ENCODE peak calls at places on chromosomes 13 and 19, in five cellular contexts. V, P, M, T and B are unnamed samples.

GRCh38 chr19:8253678-8254077 is 44.5 kb downstream of the CERS4 start:
- DNase-seq in V (no peak), P (no peak), M (no peak), T (no peak), B (no peak)

GRCh38 chr19:47226426-47227346 is 4.3 kb downstream of the BBC3 start:
- DNase-seq in V (no peak), P (peak; percentile 61), M (peak; percentile 79), T (peak; percentile 28), B (peak; percentile 88)

GRCh38 chr13:54018485-54018884 is 989.9 kb downstream of the OLFM4 start:
- DNase-seq in V (no peak), P (no peak), M (no peak), T (no peak), B (no peak)

GRCh38 chr13:84439108-84439507 is 556.8 kb upstream of the SLITRK1 start:
- DNase-seq in V (no peak), P (no peak), M (no peak), T (no peak), B (peak; percentile 73)

GRCh38 chr13:90868321-90868920 is 479.1 kb upstream of the MIR17HG start:
- DNase-seq in V (no peak), P (peak; percentile 48), M (peak; percentile 18), T (peak; percentile 49), B (peak; percentile 18)

GRCh38 chr13:113058988-113059850 is 46.4 kb upstream of the F7 start:
- DNase-seq in V (no peak), P (no peak), M (no peak), T (no peak), B (no peak)

GRCh38 chr13:24085662-24086061 is 74.9 kb upstream of the SPATA13 start:
- DNase-seq in V (no peak), P (no peak), M (no peak), T (peak; percentile 60), B (no peak)

GRCh38 chr13:113187263-113187669 is 21.2 kb downstream of the PCID2 start:
- DNase-seq in V (peak; percentile 96), P (no peak), M (peak; percentile 81), T (peak; percentile 98), B (peak; percentile 100)

GRCh38 chr19:41870401-41870873 is 6.6 kb upstream of the CD79A start:
- DNase-seq in V (no peak), P (no peak), M (no peak), T (peak; percentile 40), B (peak; percentile 47)

GRCh38 chr19:1131718-1132552 is 28.1 kb downstream of the GPX4 start:
- DNase-seq in V (peak; percentile 43), P (peak; percentile 89), M (peak; percentile 37), T (no peak), B (peak; percentile 89)

GRCh38 chr19:6476155-6476895 is 5.3 kb downstream of the DENND1C start:
- DNase-seq in V (no peak), P (peak; percentile 100), M (peak; percentile 74), T (peak; percentile 68), B (peak; percentile 60)

GRCh38 chr19:48619692-48620565 is 623 bp downstream of the SPHK2 start:
- DNase-seq in V (no peak), P (no peak), M (peak; percentile 11), T (no peak), B (no peak)

GRCh38 chr13:53250272-53250875 is 221.8 kb downstream of the OLFM4 start:
- DNase-seq in V (peak; percentile 32), P (peak; percentile 92), M (peak; percentile 91), T (peak; percentile 79), B (peak; percentile 62)

GRCh38 chr13:75421133-75421532 is 60.8 kb downstream of the TBC1D4 start:
- DNase-seq in V (no peak), P (no peak), M (no peak), T (no peak), B (no peak)

GRCh38 chr19:40614595-40615411 is 13.6 kb downstream of the LTBP4 start:
- DNase-seq in V (peak; percentile 96), P (peak; percentile 96), M (no peak), T (peak; percentile 79), B (peak; percentile 97)

GRCh38 chr13:42815686-42816085 is 34.3 kb downstream of the FAM216B start:
- DNase-seq in V (no peak), P (no peak), M (no peak), T (no peak), B (no peak)

GRCh38 chr13:93522486-93522885 is 295.9 kb downstream of the GPC6 start:
- DNase-seq in V (no peak), P (peak; percentile 22), M (no peak), T (no peak), B (no peak)

GRCh38 chr19:39590265-39590664 is 12.1 kb upstream of the LGALS13 start:
- DNase-seq in V (no peak), P (peak; percentile 61), M (no peak), T (no peak), B (no peak)

GRCh38 chr19:2049741-2050348 is 1.2 kb downstream of the MKNK2 start:
- DNase-seq in V (no peak), P (peak; percentile 69), M (peak; percentile 83), T (peak; percentile 67), B (peak; percentile 75)

GRCh38 chr13:28611654-28612131 is 47.2 kb upstream of the POMP start:
- DNase-seq in V (no peak), P (no peak), M (peak; percentile 73), T (no peak), B (peak; percentile 60)

GRCh38 chr13:28497143-28497876 is 2.4 kb upstream of the FLT1 start:
- DNase-seq in V (no peak), P (no peak), M (no peak), T (no peak), B (no peak)

GRCh38 chr19:17424743-17425365 is 5.0 kb downstream of the MVB12A start:
- DNase-seq in V (no peak), P (peak; percentile 94), M (no peak), T (peak; percentile 25), B (peak; percentile 27)

GRCh38 chr19:47564081-47564480 is 8.9 kb downstream of the ZNF541 start:
- DNase-seq in V (no peak), P (no peak), M (no peak), T (no peak), B (no peak)

GRCh38 chr19:51824603-51825002 is 29.6 kb downstream of the FPR3 start:
- DNase-seq in V (no peak), P (no peak), M (peak; percentile 74), T (no peak), B (no peak)

GRCh38 chr19:8355631-8356402 is 8.1 kb upstream of the ANGPTL4 start:
- DNase-seq in V (no peak), P (no peak), M (no peak), T (peak; percentile 97), B (peak; percentile 99)

GRCh38 chr13:23979361-23980159 is 82.3 kb upstream of the C1QTNF9B start:
- DNase-seq in V (peak; percentile 62), P (peak; percentile 79), M (peak; percentile 75), T (peak; percentile 66), B (peak; percentile 88)

GRCh38 chr13:51048166-51048461 is 63.0 kb downstream of the C13orf42 start:
- DNase-seq in V (no peak), P (no peak), M (no peak), T (no peak), B (no peak)

GRCh38 chr13:109547942-109548860 is 238.2 kb downstream of the IRS2 start:
- DNase-seq in V (no peak), P (no peak), M (no peak), T (no peak), B (no peak)

GRCh38 chr13:66915596-66916185 is 314.4 kb downstream of the PCDH9 start:
- DNase-seq in V (no peak), P (no peak), M (no peak), T (peak; percentile 24), B (peak; percentile 12)

GRCh38 chr13:43608400-43609137 is 178.2 kb downstream of the ENOX1 start:
- DNase-seq in V (no peak), P (no peak), M (no peak), T (no peak), B (no peak)

GRCh38 chr19:19651076-19651475 is 7.6 kb upstream of the GMIP start:
- DNase-seq in V (no peak), P (no peak), M (peak; percentile 72), T (no peak), B (no peak)

GRCh38 chr13:40985596-40986327 is 33.4 kb downstream of the ELF1 start:
- DNase-seq in V (no peak), P (no peak), M (peak; percentile 68), T (no peak), B (no peak)

GRCh38 chr19:58325623-58326022 is 1.2 kb upstream of the ZSCAN22 start:
- DNase-seq in V (no peak), P (no peak), M (no peak), T (peak; percentile 75), B (no peak)

GRCh38 chr13:70310720-70311119 is 202.5 kb upstream of the KLHL1 start:
- DNase-seq in V (no peak), P (peak; percentile 79), M (peak; percentile 62), T (peak; percentile 63), B (no peak)

GRCh38 chr13:59354665-59355064 is 809.1 kb downstream of the DIAPH3 start:
- DNase-seq in V (no peak), P (no peak), M (no peak), T (no peak), B (no peak)

GRCh38 chr19:4391701-4392543 is 8.4 kb downstream of the SH3GL1 start:
- DNase-seq in V (no peak), P (no peak), M (no peak), T (no peak), B (peak; percentile 93)

GRCh38 chr19:39138221-39139211 is 12.9 kb downstream of the PAK4 start:
- DNase-seq in V (no peak), P (no peak), M (peak; percentile 17), T (no peak), B (no peak)